ENCODE peak calls at places on chromosomes 11 and 22, in four cellular contexts. One of them, this sample, is unnamed.

GRCh38 chr22:20853236-20853660 is 5.4 kb downstream of the PI4KA start:
- DNase-seq in astrocyte: no peak
- DNase-seq in heart right ventricle: no peak
- DNase-seq in kidney epithelial cell: no peak
- DNase-seq in this sample: no peak

GRCh38 chr11:12461516-12461915 is 84.1 kb downstream of the PARVA start:
- DNase-seq in astrocyte: no peak
- DNase-seq in heart right ventricle: no peak
- DNase-seq in kidney epithelial cell: no peak
- DNase-seq in this sample: no peak

GRCh38 chr11:1573847-1574255 is 1.8 kb upstream of the DUSP8 start:
- DNase-seq in astrocyte: no peak
- DNase-seq in heart right ventricle: no peak
- DNase-seq in kidney epithelial cell: no peak
- DNase-seq in this sample: no peak

GRCh38 chr11:63572026-63572688 is 9.0 kb upstream of the PLAAT2 start:
- DNase-seq in astrocyte: no peak
- DNase-seq in heart right ventricle: no peak
- DNase-seq in kidney epithelial cell: no peak
- DNase-seq in this sample: no peak

GRCh38 chr11:67409781-67410368 is 5.6 kb upstream of the CARNS1 start:
- DNase-seq in astrocyte: no peak
- DNase-seq in heart right ventricle: no peak
- DNase-seq in kidney epithelial cell: no peak
- DNase-seq in this sample: no peak

GRCh38 chr11:85855341-85855656 is at the start of gene CCDC83:
- DNase-seq in astrocyte: no peak
- DNase-seq in heart right ventricle: no peak
- DNase-seq in kidney epithelial cell: no peak
- DNase-seq in this sample: no peak

GRCh38 chr11:75301131-75301530 is 50.3 kb downstream of the ARRB1 start:
- DNase-seq in astrocyte: no peak
- DNase-seq in heart right ventricle: no peak
- DNase-seq in kidney epithelial cell: no peak
- DNase-seq in this sample: no peak

GRCh38 chr22:48959496-48959895 is 868.2 kb downstream of the BRD1 start:
- DNase-seq in astrocyte: no peak
- DNase-seq in heart right ventricle: no peak
- DNase-seq in kidney epithelial cell: no peak
- DNase-seq in this sample: no peak

GRCh38 chr22:48394787-48395620 is 1432.7 kb downstream of the BRD1 start:
- DNase-seq in astrocyte: no peak
- DNase-seq in heart right ventricle: no peak
- DNase-seq in kidney epithelial cell: no peak
- DNase-seq in this sample: no peak

GRCh38 chr22:20238567-20239062 is 29.5 kb downstream of the RTN4R start:
- DNase-seq in astrocyte: no peak
- DNase-seq in heart right ventricle: peak; percentile 63
- DNase-seq in kidney epithelial cell: no peak
- DNase-seq in this sample: no peak

GRCh38 chr11:125968363-125968762 is 22.5 kb downstream of the VSIG10L2 start:
- DNase-seq in astrocyte: no peak
- DNase-seq in heart right ventricle: no peak
- DNase-seq in kidney epithelial cell: no peak
- DNase-seq in this sample: no peak

DNA sequence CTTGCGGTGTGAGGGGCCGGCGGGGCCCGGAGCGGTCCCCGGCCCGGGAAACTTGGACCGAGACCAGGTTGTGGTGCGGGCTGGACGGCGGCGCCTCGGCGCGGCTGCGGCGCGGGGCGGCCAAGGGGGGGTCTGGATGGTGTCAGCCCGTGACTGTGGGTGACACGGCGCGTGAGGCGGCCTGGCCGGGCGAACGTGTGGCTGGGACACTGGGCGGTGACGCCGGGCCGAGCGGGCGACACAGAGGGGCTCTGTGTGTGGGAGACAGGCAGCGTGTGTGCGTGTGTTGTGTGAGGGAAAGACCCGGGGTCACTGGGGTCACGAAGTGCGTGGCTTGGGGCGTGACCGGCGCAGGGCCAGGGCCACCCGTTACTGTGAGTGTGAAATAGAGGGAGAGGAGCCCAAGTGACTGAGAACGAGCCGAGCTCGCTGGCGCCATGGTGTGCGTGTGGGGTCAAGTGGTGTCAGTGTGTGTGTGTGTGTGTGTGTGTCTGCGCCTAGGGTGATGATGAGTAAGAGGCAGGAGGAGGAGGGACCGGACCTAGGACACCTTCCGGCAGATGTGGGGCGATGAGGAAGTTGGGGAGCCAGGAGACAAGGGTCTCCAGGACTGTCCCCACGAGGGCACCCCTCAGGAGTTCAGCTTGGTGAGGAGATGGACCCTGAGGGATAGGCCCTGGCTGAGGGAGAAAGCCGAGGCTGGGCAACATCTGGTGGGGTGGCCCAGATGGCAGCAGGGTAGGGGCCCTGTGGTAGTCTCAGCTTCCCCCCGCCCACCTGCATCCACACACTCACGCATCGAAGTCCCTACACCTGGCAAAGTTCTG is 817 bp downstream of the RELT start:
- DNase-seq in astrocyte: peak; percentile 74
- DNase-seq in heart right ventricle: peak; percentile 44
- DNase-seq in kidney epithelial cell: peak; percentile 19
- DNase-seq in this sample: no peak
- H3K4me3 ChIP-seq in astrocyte: peak overlapping the region; percentile 86
- H3K4me3 ChIP-seq in heart right ventricle: peak overlapping the region; percentile 74
- H3K4me3 ChIP-seq in kidney epithelial cell: peak overlapping the region; percentile 94
- H3K4me3 ChIP-seq in this sample: peak overlapping the region; percentile 70

GRCh38 chr22:33757041-33757440 is 163.2 kb downstream of the LARGE1 start:
- DNase-seq in astrocyte: no peak
- DNase-seq in heart right ventricle: no peak
- DNase-seq in kidney epithelial cell: no peak
- DNase-seq in this sample: no peak

GRCh38 chr22:33758125-33758483 is 162.2 kb downstream of the LARGE1 start:
- DNase-seq in astrocyte: no peak
- DNase-seq in heart right ventricle: no peak
- DNase-seq in kidney epithelial cell: no peak
- DNase-seq in this sample: no peak

GRCh38 chr22:33757443-33758124 is 162.7 kb downstream of the LARGE1 start:
- DNase-seq in astrocyte: no peak
- DNase-seq in heart right ventricle: no peak
- DNase-seq in kidney epithelial cell: no peak
- DNase-seq in this sample: no peak

GRCh38 chr22:33758961-33759360 is 161.3 kb downstream of the LARGE1 start:
- DNase-seq in astrocyte: no peak
- DNase-seq in heart right ventricle: no peak
- DNase-seq in kidney epithelial cell: no peak
- DNase-seq in this sample: no peak

GRCh38 chr22:33756508-33756949 is 163.7 kb downstream of the LARGE1 start:
- DNase-seq in astrocyte: no peak
- DNase-seq in heart right ventricle: no peak
- DNase-seq in kidney epithelial cell: no peak
- DNase-seq in this sample: no peak
- TF ChIP-seq CTCF in astrocyte: no peak
- TF ChIP-seq CTCF in heart right ventricle: peak; percentile 36
- TF ChIP-seq CTCF in kidney epithelial cell: no peak
- TF ChIP-seq CTCF in this sample: no peak

GRCh38 chr11:117220999-117221774 is 10.7 kb downstream of the PCSK7 start:
- DNase-seq in astrocyte: no peak
- DNase-seq in heart right ventricle: peak; percentile 40
- DNase-seq in kidney epithelial cell: no peak
- DNase-seq in this sample: no peak

GRCh38 chr11:117221775-117222517 is 9.9 kb downstream of the PCSK7 start:
- DNase-seq in astrocyte: no peak
- DNase-seq in heart right ventricle: peak; percentile 61
- DNase-seq in kidney epithelial cell: no peak
- DNase-seq in this sample: peak; percentile 51

GRCh38 chr11:117223741-117224685 is 7.9 kb downstream of the PCSK7 start:
- DNase-seq in astrocyte: no peak
- DNase-seq in heart right ventricle: no peak
- DNase-seq in kidney epithelial cell: no peak
- DNase-seq in this sample: no peak

GRCh38 chr11:117225553-117226170 is 6.2 kb downstream of the PCSK7 start:
- DNase-seq in astrocyte: no peak
- DNase-seq in heart right ventricle: no peak
- DNase-seq in kidney epithelial cell: no peak
- DNase-seq in this sample: no peak

GRCh38 chr11:117222991-117223740 is 8.7 kb downstream of the PCSK7 start:
- DNase-seq in astrocyte: no peak
- DNase-seq in heart right ventricle: no peak
- DNase-seq in kidney epithelial cell: no peak
- DNase-seq in this sample: no peak
- H3K36me3 ChIP-seq in astrocyte: peaks cover 49% of the 10 kb centered on the region
- H3K36me3 ChIP-seq in heart right ventricle: peaks cover 75% of the 10 kb centered on the region
- H3K36me3 ChIP-seq in kidney epithelial cell: peaks cover 3% of the 10 kb centered on the region
- H3K36me3 ChIP-seq in this sample: peaks cover 17% of the 10 kb centered on the region

GRCh38 chr11:65609711-65610110 is 4.3 kb downstream of the MAP3K11 start:
- DNase-seq in astrocyte: no peak
- DNase-seq in heart right ventricle: no peak
- DNase-seq in kidney epithelial cell: no peak
- DNase-seq in this sample: no peak
- H3K4me3 ChIP-seq in astrocyte: no peak overlapping the region
- H3K4me3 ChIP-seq in heart right ventricle: peak overlapping the region; percentile 99
- H3K4me3 ChIP-seq in kidney epithelial cell: no peak overlapping the region
- H3K4me3 ChIP-seq in this sample: no peak overlapping the region

GRCh38 chr22:37019309-37020191 is at the start of the genes MPST and TST:
- DNase-seq in astrocyte: peak; percentile 45
- DNase-seq in heart right ventricle: peak; percentile 85
- DNase-seq in kidney epithelial cell: no peak
- DNase-seq in this sample: no peak
- TF ChIP-seq CTCF in astrocyte: no peak
- TF ChIP-seq CTCF in heart right ventricle: no peak
- TF ChIP-seq CTCF in kidney epithelial cell: peak; percentile 3
- TF ChIP-seq CTCF in this sample: no peak

DNA sequence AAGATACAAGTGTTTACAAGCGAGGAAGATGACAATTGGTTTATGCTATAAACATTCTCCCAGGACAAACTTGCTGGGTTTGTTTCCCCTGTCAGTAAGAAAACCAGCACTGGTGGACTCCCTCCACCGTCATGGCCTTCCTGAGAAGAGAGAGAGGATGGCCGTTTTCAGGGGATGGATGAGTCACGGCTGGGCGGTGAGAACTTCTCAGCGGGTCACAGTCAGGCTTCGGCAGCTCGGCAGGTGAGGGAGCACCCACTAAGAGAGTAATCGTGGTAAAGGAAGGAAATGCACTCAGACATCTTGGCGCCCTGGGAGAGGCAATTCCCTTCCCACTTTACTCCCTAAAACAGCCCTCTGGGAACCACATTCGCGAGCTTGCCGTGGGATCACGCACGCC is 83.9 kb downstream of the NCAM1 start:
- DNase-seq in astrocyte: no peak
- DNase-seq in heart right ventricle: no peak
- DNase-seq in kidney epithelial cell: no peak
- DNase-seq in this sample: no peak
- H3K36me3 ChIP-seq in astrocyte: no peaks in the 10 kb centered on the region
- H3K36me3 ChIP-seq in heart right ventricle: no peaks in the 10 kb centered on the region
- H3K36me3 ChIP-seq in kidney epithelial cell: no peaks in the 10 kb centered on the region
- H3K36me3 ChIP-seq in this sample: no peaks in the 10 kb centered on the region

This sample was measured in BJ.